ENCODE peak calls at places on chromosomes 2 and 18, in four cellular contexts. M is heart left ventricle, O is IMR-90, V is tibial artery. J is an unnamed sample.

GRCh38 chr2:152167070-152167469 is 8.5 kb downstream of the STAM2 start:
- DNase-seq in M (no peak), O (no peak), V (no peak), J (no peak)

GRCh38 chr18:49212819-49213218 is 247.6 kb downstream of the DYM start:
- DNase-seq in M (no peak), O (peak), V (no peak), J (peak)

GRCh38 chr2:88824951-88825350 is 133.5 kb downstream of the RPIA start:
- DNase-seq in M (no peak), O (no peak), V (no peak), J (no peak)

GRCh38 chr2:136214801-136215200 is 96.9 kb upstream of the CXCR4 start:
- DNase-seq in M (no peak), O (no peak), V (no peak), J (no peak)

GRCh38 chr2:166375736-166376487 is at the start of gene SCN9A:
- DNase-seq in M (peak), O (peak), V (peak), J (peak)

GRCh38 chr2:213150315-213150951 is 979 bp downstream of the IKZF2 start:
- DNase-seq in M (peak), O (peak), V (no peak), J (peak)

GRCh38 chr2:168920504-168921157 is 19.5 kb downstream of the G6PC2 start:
- DNase-seq in M (no peak), O (peak), V (no peak), J (peak)

GRCh38 chr2:203583696-203584095 is 48.6 kb upstream of the RAPH1 start:
- DNase-seq in M (peak), O (peak), V (no peak), J (peak)

GRCh38 chr2:88121678-88122077 is 6.2 kb downstream of the FABP1 start:
- DNase-seq in M (no peak), O (no peak), V (no peak), J (no peak)

GRCh38 chr2:149080964-149081363 is 42.5 kb downstream of the LYPD6B start:
- DNase-seq in M (no peak), O (no peak), V (no peak), J (no peak)

GRCh38 chr2:86283461-86284030 is 53.9 kb downstream of the REEP1 start:
- DNase-seq in M (no peak), O (no peak), V (no peak), J (no peak)

GRCh38 chr2:181683518-181684453 is 3.5 kb upstream of the NEUROD1 start:
- DNase-seq in M (no peak), O (peak), V (no peak), J (peak)

GRCh38 chr2:175154670-175155082 is 13.3 kb downstream of the ATF2 start:
- DNase-seq in M (no peak), O (peak), V (no peak), J (peak)

GRCh38 chr2:216392018-216392562 is 19.8 kb upstream of the MARCHF4 start:
- DNase-seq in M (no peak), O (no peak), V (no peak), J (no peak)

GRCh38 chr2:54895735-54896134 is 154.5 kb downstream of the RTN4 start:
- DNase-seq in M (no peak), O (peak), V (no peak), J (peak)

GRCh38 chr18:7516505-7517117 is 50.5 kb upstream of the PTPRM start:
- DNase-seq in M (no peak), O (no peak), V (no peak), J (no peak)

GRCh38 chr18:57331718-57332117 is 20.6 kb upstream of the ST8SIA3 start:
- DNase-seq in M (no peak), O (no peak), V (no peak), J (no peak)

GRCh38 chr2:53103661-53104060 is 663.9 kb upstream of the CHAC2 start:
- DNase-seq in M (no peak), O (no peak), V (no peak), J (no peak)

GRCh38 chr2:229713371-229714079 is 830 bp downstream of the DNER start:
- DNase-seq in M (no peak), O (no peak), V (no peak), J (no peak)

GRCh38 chr18:76923485-76924085 is 101.2 kb downstream of the ZNF236 start:
- DNase-seq in M (no peak), O (peak), V (no peak), J (peak)

GRCh38 chr18:3305933-3306332 is 44.0 kb downstream of the MYL12B start:
- DNase-seq in M (no peak), O (peak), V (no peak), J (peak)

GRCh38 chr2:219551863-219552381 is 8.1 kb downstream of the TMEM198 start:
- DNase-seq in M (no peak), O (no peak), V (no peak), J (no peak)

GRCh38 chr2:191835539-191836350 is 11.1 kb downstream of the CAVIN2 start:
- DNase-seq in M (no peak), O (peak), V (no peak), J (no peak)

GRCh38 chr2:38466849-38467767 is 90.0 kb upstream of the ATL2 start:
- DNase-seq in M (no peak), O (peak), V (peak), J (no peak)

GRCh38 chr2:165952600-165953210 is 871 bp downstream of the TTC21B start:
- DNase-seq in M (no peak), O (peak), V (no peak), J (no peak)

GRCh38 chr18:74222710-74223497 is 68.9 kb downstream of the CYB5A start:
- DNase-seq in M (no peak), O (no peak), V (no peak), J (no peak)

GRCh38 chr18:76803814-76804213 is 18.5 kb upstream of the ZNF236 start:
- DNase-seq in M (peak), O (peak), V (peak), J (peak)

GRCh38 chr18:55402731-55403405 is 185.1 kb downstream of the TCF4 start:
- DNase-seq in M (no peak), O (no peak), V (no peak), J (no peak)
- H3K4me3 ChIP-seq in M (no peak), O (no peak), V (peak), J (peak)

DNA sequence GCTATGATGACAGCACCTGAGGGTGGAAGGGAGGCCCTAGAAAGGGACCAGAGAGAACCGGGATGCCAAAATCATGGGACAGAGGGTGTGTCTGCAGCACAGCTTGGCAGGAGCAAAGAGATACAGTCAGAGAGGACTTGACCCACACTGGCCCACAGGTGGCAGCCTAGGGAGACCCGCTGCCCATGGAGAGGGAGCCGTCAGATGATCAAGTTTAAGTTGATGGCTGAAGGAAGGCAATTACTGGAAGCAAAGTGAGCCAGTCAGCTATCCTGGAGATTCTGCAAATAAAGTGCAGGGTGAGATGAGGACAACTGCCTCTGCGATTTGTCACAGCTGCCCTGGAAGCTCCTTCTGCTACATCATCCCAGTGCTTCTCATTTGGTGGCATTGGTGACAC is 74.0 kb downstream of the CMPK2 start:
- DNase-seq in M (no peak), O (no peak), V (no peak), J (no peak)
- TF ChIP-seq CTCF in M (no peak), O (no peak), V (no peak), J (no peak)

GRCh38 chr2:240820607-240821428 is 799 bp upstream of the KIF1A start:
- DNase-seq in M (peak), O (no peak), V (no peak), J (no peak)
- H3K4me3 ChIP-seq in M (no peak), O (no peak), V (peak), J (no peak)

GRCh38 chr2:232389327-232389726 is 10.8 kb downstream of the ALPP start:
- DNase-seq in M (no peak), O (peak), V (no peak), J (no peak)
- TF ChIP-seq CTCF in M (no peak), O (no peak), V (no peak), J (no peak)

GRCh38 chr2:119684553-119684952 is 5.6 kb downstream of the TMEM177 start:
- DNase-seq in M (no peak), O (no peak), V (peak), J (no peak)
- H3K4me3 ChIP-seq in M (no peak), O (no peak), V (no peak), J (no peak)

DNA sequence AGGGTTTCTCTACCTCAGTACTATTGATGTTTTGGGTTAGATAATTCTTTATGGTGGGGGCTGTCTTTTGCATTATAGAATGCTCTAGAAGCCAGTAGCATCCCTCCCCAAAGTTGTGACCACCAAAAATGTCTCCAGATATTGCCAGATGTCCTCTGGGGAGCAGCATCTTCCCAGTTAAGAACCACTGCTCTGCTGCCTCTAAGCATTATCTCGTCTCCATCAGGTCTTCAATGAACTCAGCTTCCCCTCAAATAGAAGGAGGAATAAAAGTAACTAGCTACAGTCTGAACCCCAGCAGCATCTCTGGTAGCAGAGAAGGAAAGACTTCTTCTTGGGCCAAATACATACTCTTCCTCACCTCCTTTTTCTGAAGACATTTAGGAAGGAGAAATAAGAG is 244.1 kb downstream of the AGPS start:
- DNase-seq in M (no peak), O (no peak), V (no peak), J (no peak)
- TF ChIP-seq CTCF in M (no peak), O (no peak), V (no peak), J (no peak)

GRCh38 chr2:240565267-240566202 is 2.7 kb upstream of the RNPEPL1 start:
- DNase-seq in M (peak), O (peak), V (peak), J (peak)
- H3K4me3 ChIP-seq in M (no peak), O (no peak), V (peak), J (peak)

DNA sequence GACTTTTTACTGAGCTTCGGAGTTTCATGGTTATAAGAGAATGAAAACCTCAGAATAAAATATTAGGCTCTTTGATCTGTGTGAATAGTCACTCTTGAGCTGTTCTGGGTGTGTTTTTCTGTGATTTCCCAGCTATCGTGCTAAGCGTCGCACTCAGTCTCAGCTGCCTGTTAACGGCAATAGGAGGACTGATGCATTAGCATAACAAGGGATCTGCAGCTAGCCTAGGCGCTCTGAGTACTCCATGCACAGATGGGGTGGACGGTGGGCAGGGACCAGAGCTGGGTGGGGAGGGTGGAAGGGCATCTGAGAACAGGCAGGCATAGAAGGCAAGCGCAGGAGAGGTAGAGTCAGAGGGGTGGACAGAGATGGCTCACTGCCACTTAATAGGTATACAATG is 12.4 kb upstream of the PTPN4 start:
- DNase-seq in M (no peak), O (no peak), V (no peak), J (no peak)
- TF ChIP-seq CTCF in M (no peak), O (no peak), V (no peak), J (no peak)

DNA sequence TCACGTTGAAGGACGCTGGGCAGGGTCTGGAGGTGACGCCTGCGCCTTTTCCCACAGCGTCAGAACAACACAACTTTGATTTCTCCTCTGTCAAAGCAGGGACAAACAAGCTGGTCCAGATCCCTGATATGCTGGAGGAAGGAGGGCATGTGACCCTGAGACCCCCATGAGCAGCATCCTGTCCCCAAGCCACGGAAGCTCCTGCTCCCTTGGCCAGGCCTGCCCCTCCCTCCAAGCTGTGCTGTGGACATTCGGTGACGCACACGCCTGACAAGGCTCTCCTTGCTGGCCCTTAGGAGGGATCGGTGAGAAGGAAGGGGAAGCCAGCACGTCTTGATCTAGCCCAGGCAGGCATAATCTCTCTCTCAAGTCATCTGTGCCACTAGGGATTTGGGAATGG is 11.3 kb downstream of the MLPH start:
- DNase-seq in M (no peak), O (no peak), V (no peak), J (peak)
- H3K4me3 ChIP-seq in M (no peak), O (no peak), V (no peak), J (peak)

GRCh38 chr2:161158882-161159281 is 1.3 kb upstream of the TANK start:
- DNase-seq in M (no peak), O (no peak), V (no peak), J (peak)

GRCh38 chr2:161163438-161163837 is 3.2 kb downstream of the TANK start:
- DNase-seq in M (no peak), O (no peak), V (no peak), J (no peak)

GRCh38 chr2:161159829-161160225 is 401 bp upstream of the TANK start:
- DNase-seq in M (no peak), O (no peak), V (no peak), J (no peak)

GRCh38 chr2:161161074-161161577 is 898 bp downstream of the TANK start:
- DNase-seq in M (no peak), O (no peak), V (no peak), J (peak)

DNA sequence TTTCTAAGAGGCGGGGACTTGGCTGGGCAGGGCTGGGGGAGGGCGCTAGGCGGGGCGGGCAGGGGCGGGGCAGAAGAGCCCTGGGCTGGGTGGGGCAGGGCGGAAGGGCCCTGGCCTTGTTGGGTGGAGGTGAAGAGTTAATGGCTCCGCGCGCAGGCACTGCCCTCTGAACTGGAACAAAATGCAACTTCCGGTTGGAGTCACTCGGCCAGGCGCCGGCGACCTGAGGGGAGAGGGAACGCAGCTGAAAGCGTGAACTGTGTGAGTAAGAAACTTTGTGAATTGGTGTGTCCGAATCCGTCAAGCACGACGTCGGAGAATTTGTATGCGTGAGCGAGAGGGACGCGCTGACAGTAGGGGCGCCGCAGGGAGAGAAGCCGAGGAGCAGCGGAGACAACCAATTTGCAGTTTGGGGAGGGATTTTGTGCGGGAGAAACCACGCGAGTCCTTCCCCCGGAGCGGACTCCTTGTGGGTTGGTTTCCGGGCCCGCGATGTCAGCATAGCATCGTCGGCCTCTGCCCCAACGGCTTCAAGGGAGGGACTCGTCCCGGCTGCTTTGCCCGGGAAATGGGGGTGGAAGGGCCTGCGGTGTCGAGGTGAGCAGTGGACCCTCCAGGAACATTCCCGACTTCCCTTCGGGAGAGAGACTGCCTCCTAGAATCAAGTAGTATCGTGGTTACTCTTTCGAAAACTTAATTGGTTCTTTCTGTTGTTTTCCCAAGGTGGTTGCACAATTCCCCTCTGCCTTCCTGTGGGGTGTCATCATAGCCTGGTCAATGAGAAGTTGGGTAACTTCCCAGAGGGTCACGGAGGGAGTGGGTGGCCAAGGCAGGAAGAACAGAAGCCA is at the start of gene TANK:
- DNase-seq in M (peak), O (peak), V (peak), J (peak)
- TF ChIP-seq CTCF in M (no peak), O (no peak), V (no peak), J (no peak)

J was measured in AG10803.